ENCODE peak calls at places on chromosomes 7 and 10, in ten cellular contexts. G is MM.1S, F is hepatocyte, D is KG1, R is islet precursor cell, C is left lung, H is lung microvascular endothelial cell, S is T-helper 1 cell, E is HepG2, J is body of pancreas. P is an unnamed sample.

GRCh38 chr10:52864459-52865106 is 92.0 kb upstream of the MBL2 start:
- DNase-seq in H (peak; percentile 13), D (no peak), J (peak; percentile 35), S (no peak), E (peak; percentile 64), G (peak; percentile 90), R (peak; percentile 95), F (peak; percentile 83), C (peak; percentile 43), P (no peak)

GRCh38 chr7:27395626-27396025 is 153.0 kb downstream of the EVX1 start:
- DNase-seq in C (no peak), G (no peak), F (no peak), E (no peak), R (no peak), S (no peak), H (no peak), D (no peak), J (no peak), P (no peak)

GRCh38 chr10:3869036-3869435 is 84.0 kb upstream of the KLF6 start:
- DNase-seq in S (peak; percentile 20), R (peak; percentile 32), J (no peak), F (peak; percentile 62), C (no peak), H (no peak), G (no peak), D (no peak), E (no peak), P (no peak)

GRCh38 chr7:138407792-138408191 is 52.3 kb upstream of the TRIM24 start:
- DNase-seq in G (no peak), F (no peak), J (no peak), C (no peak), D (no peak), S (no peak), H (peak; percentile 27), R (no peak), E (no peak), P (no peak)

GRCh38 chr7:43764039-43764789 is 5.7 kb downstream of the BLVRA start:
- DNase-seq in C (peak; percentile 83), G (no peak), E (peak; percentile 58), H (no peak), J (peak; percentile 59), R (no peak), F (peak; percentile 27), D (no peak), S (no peak), P (no peak)

GRCh38 chr7:23106801-23107713 is 1.5 kb downstream of the KLHL7 start:
- DNase-seq in S (no peak), R (no peak), J (no peak), H (peak; percentile 44), G (no peak), C (no peak), D (no peak), E (no peak), F (peak; percentile 16), P (no peak)

GRCh38 chr7:158073845-158074840 is 513.5 kb downstream of the PTPRN2 start:
- DNase-seq in D (no peak), J (peak; percentile 3), R (no peak), G (no peak), E (no peak), S (no peak), F (no peak), C (peak; percentile 28), H (no peak), P (no peak)

GRCh38 chr7:150968056-150968455 is 10.1 kb downstream of the KCNH2 start:
- DNase-seq in D (no peak), E (no peak), H (no peak), S (no peak), G (no peak), R (no peak), F (no peak), C (no peak), J (no peak), P (no peak)

P was measured in left colon.